ENCODE peak calls at places on chromosome 6, in eight cellular contexts. One of them, this sample, is unnamed.
A peak's percentile ranks its signal among the peaks of the same experiment; 100 is the strongest.

GRCh38 chr6:112933947-112934346 is 586.8 kb downstream of the RFPL4B start:
- DNase-seq in fibroblast of lung: peak; percentile 54
- DNase-seq in DND-41: no peak
- DNase-seq in stomach: no peak
- DNase-seq in PC-9: no peak
- DNase-seq in testis: no peak
- DNase-seq in CD8-positive, alpha-beta T cell: no peak
- DNase-seq in left lung: no peak
- DNase-seq in this sample: no peak

GRCh38 chr6:26196846-26197683 is 109.8 kb downstream of the HFE start:
- DNase-seq in CD8-positive, alpha-beta T cell: peak; percentile 89
- DNase-seq in PC-9: peak; percentile 66
- DNase-seq in stomach: peak; percentile 75
- DNase-seq in testis: peak; percentile 92
- DNase-seq in fibroblast of lung: peak; percentile 92
- DNase-seq in DND-41: peak; percentile 92
- DNase-seq in left lung: peak; percentile 87
- DNase-seq in this sample: peak; percentile 84

GRCh38 chr6:169236545-169236944 is 17.1 kb downstream of the THBS2 start:
- DNase-seq in CD8-positive, alpha-beta T cell: no peak
- DNase-seq in stomach: no peak
- DNase-seq in PC-9: no peak
- DNase-seq in DND-41: no peak
- DNase-seq in left lung: no peak
- DNase-seq in testis: no peak
- DNase-seq in fibroblast of lung: no peak
- DNase-seq in this sample: no peak

GRCh38 chr6:117908246-117909107 is 1.4 kb downstream of the SLC35F1 start:
- DNase-seq in DND-41: no peak
- DNase-seq in CD8-positive, alpha-beta T cell: no peak
- DNase-seq in testis: peak; percentile 17
- DNase-seq in left lung: peak; percentile 33
- DNase-seq in stomach: no peak
- DNase-seq in fibroblast of lung: peak; percentile 4
- DNase-seq in PC-9: no peak
- DNase-seq in this sample: peak; percentile 15

GRCh38 chr6:2209226-2209809 is 36.1 kb downstream of the GMDS start:
- DNase-seq in PC-9: peak; percentile 48
- DNase-seq in left lung: no peak
- DNase-seq in testis: no peak
- DNase-seq in fibroblast of lung: peak; percentile 21
- DNase-seq in stomach: peak; percentile 70
- DNase-seq in DND-41: peak; percentile 34
- DNase-seq in CD8-positive, alpha-beta T cell: no peak
- DNase-seq in this sample: peak; percentile 52

GRCh38 chr6:149723262-149723661 is 5.4 kb upstream of the LATS1 start:
- DNase-seq in left lung: no peak
- DNase-seq in stomach: no peak
- DNase-seq in testis: no peak
- DNase-seq in CD8-positive, alpha-beta T cell: no peak
- DNase-seq in DND-41: no peak
- DNase-seq in PC-9: no peak
- DNase-seq in fibroblast of lung: no peak
- DNase-seq in this sample: no peak

GRCh38 chr6:105995403-105995699 is 90.8 kb upstream of the PRDM1 start:
- DNase-seq in left lung: no peak
- DNase-seq in DND-41: no peak
- DNase-seq in testis: no peak
- DNase-seq in PC-9: no peak
- DNase-seq in fibroblast of lung: no peak
- DNase-seq in stomach: no peak
- DNase-seq in CD8-positive, alpha-beta T cell: no peak
- DNase-seq in this sample: no peak

GRCh38 chr6:26195924-26196845 is 109.0 kb downstream of the HFE start:
- DNase-seq in fibroblast of lung: no peak
- DNase-seq in CD8-positive, alpha-beta T cell: peak; percentile 40
- DNase-seq in testis: no peak
- DNase-seq in PC-9: no peak
- DNase-seq in stomach: no peak
- DNase-seq in DND-41: peak; percentile 70
- DNase-seq in left lung: no peak
- DNase-seq in this sample: peak; percentile 60

GRCh38 chr6:55182016-55182650 is 7.8 kb downstream of the HCRTR2 start:
- DNase-seq in left lung: no peak
- DNase-seq in CD8-positive, alpha-beta T cell: no peak
- DNase-seq in DND-41: no peak
- DNase-seq in stomach: no peak
- DNase-seq in testis: no peak
- DNase-seq in fibroblast of lung: peak; percentile 9
- DNase-seq in PC-9: no peak
- DNase-seq in this sample: no peak

GRCh38 chr6:149134531-149134933 is 183.0 kb upstream of the TAB2 start:
- DNase-seq in CD8-positive, alpha-beta T cell: no peak
- DNase-seq in PC-9: no peak
- DNase-seq in testis: no peak
- DNase-seq in stomach: no peak
- DNase-seq in fibroblast of lung: peak; percentile 50
- DNase-seq in left lung: no peak
- DNase-seq in DND-41: no peak
- DNase-seq in this sample: no peak

GRCh38 chr6:72245565-72245964 is 359.2 kb downstream of the RIMS1 start:
- DNase-seq in DND-41: no peak
- DNase-seq in testis: no peak
- DNase-seq in left lung: no peak
- DNase-seq in fibroblast of lung: peak; percentile 41
- DNase-seq in PC-9: peak; percentile 8
- DNase-seq in CD8-positive, alpha-beta T cell: no peak
- DNase-seq in stomach: no peak
- DNase-seq in this sample: no peak

GRCh38 chr6:74609857-74610256 is 596.0 kb downstream of the COL12A1 start:
- DNase-seq in testis: no peak
- DNase-seq in fibroblast of lung: no peak
- DNase-seq in PC-9: no peak
- DNase-seq in left lung: no peak
- DNase-seq in DND-41: no peak
- DNase-seq in CD8-positive, alpha-beta T cell: no peak
- DNase-seq in stomach: no peak
- DNase-seq in this sample: no peak

GRCh38 chr6:75279418-75279817 is 5.2 kb downstream of the TMEM30A start:
- DNase-seq in stomach: no peak
- DNase-seq in CD8-positive, alpha-beta T cell: no peak
- DNase-seq in left lung: no peak
- DNase-seq in DND-41: no peak
- DNase-seq in testis: no peak
- DNase-seq in PC-9: no peak
- DNase-seq in fibroblast of lung: peak; percentile 25
- DNase-seq in this sample: no peak

GRCh38 chr6:3402310-3403243 is 54.3 kb downstream of the SLC22A23 start:
- DNase-seq in stomach: no peak
- DNase-seq in fibroblast of lung: no peak
- DNase-seq in left lung: no peak
- DNase-seq in testis: no peak
- DNase-seq in PC-9: no peak
- DNase-seq in DND-41: no peak
- DNase-seq in CD8-positive, alpha-beta T cell: no peak
- DNase-seq in this sample: no peak

GRCh38 chr6:40532349-40533028 is 54.7 kb downstream of the LRFN2 start:
- DNase-seq in stomach: no peak
- DNase-seq in PC-9: no peak
- DNase-seq in testis: no peak
- DNase-seq in DND-41: no peak
- DNase-seq in CD8-positive, alpha-beta T cell: no peak
- DNase-seq in fibroblast of lung: no peak
- DNase-seq in left lung: no peak
- DNase-seq in this sample: no peak
- TF ChIP-seq CTCF in stomach: no peak
- TF ChIP-seq CTCF in PC-9: no peak
- TF ChIP-seq CTCF in testis: no peak
- TF ChIP-seq CTCF in DND-41: no peak
- TF ChIP-seq CTCF in CD8-positive, alpha-beta T cell: no peak
- TF ChIP-seq CTCF in fibroblast of lung: no peak
- TF ChIP-seq CTCF in left lung: no peak
- TF ChIP-seq CTCF in this sample: no peak

DNA sequence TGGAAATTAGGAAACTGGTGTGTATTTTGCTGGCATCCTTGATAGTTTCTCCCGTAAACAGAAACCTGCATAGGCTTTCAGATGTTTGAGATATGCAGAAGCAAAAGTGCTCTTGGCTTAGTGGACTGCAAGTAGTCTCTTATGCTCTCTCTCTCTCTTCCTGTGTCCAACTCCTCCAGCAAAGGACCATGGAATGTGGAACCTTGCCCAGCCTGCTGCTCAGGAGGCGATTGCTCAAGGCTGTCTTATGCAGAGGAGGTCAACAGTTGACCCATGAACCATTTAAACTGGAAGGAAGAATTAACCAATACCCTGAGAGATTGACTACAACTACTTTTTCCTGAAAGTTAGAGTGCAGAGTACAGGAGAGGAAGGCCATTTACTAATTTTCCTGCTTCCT is 105.1 kb downstream of the RPS12 start:
- DNase-seq in stomach: peak; percentile 60
- DNase-seq in testis: peak; percentile 61
- DNase-seq in DND-41: no peak
- DNase-seq in left lung: peak; percentile 76
- DNase-seq in CD8-positive, alpha-beta T cell: no peak
- DNase-seq in fibroblast of lung: peak; percentile 96
- DNase-seq in PC-9: peak; percentile 71
- DNase-seq in this sample: no peak
- H3K4me3 ChIP-seq in stomach: no peak overlapping the region
- H3K4me3 ChIP-seq in testis: no peak overlapping the region
- H3K4me3 ChIP-seq in DND-41: no peak overlapping the region
- H3K4me3 ChIP-seq in left lung: no peak overlapping the region
- H3K4me3 ChIP-seq in CD8-positive, alpha-beta T cell: no peak overlapping the region
- H3K4me3 ChIP-seq in fibroblast of lung: peak overlapping the region; percentile 38
- H3K4me3 ChIP-seq in PC-9: no peak overlapping the region
- H3K4me3 ChIP-seq in this sample: no peak overlapping the region

GRCh38 chr6:41353333-41353732 is 17.9 kb downstream of the NCR2 start:
- DNase-seq in testis: no peak
- DNase-seq in fibroblast of lung: no peak
- DNase-seq in left lung: no peak
- DNase-seq in DND-41: no peak
- DNase-seq in stomach: no peak
- DNase-seq in PC-9: no peak
- DNase-seq in CD8-positive, alpha-beta T cell: no peak
- DNase-seq in this sample: no peak
- H3K27me3 ChIP-seq in testis: no peaks in the 10 kb centered on the region
- H3K27me3 ChIP-seq in fibroblast of lung: no peaks in the 10 kb centered on the region
- H3K27me3 ChIP-seq in left lung: no peaks in the 10 kb centered on the region
- H3K27me3 ChIP-seq in DND-41: no peaks in the 10 kb centered on the region
- H3K27me3 ChIP-seq in stomach: peaks cover 27% of the 10 kb centered on the region
- H3K27me3 ChIP-seq in PC-9: peaks cover 68% of the 10 kb centered on the region
- H3K27me3 ChIP-seq in CD8-positive, alpha-beta T cell: no peaks in the 10 kb centered on the region
- H3K27me3 ChIP-seq in this sample: peaks cover 35% of the 10 kb centered on the region

GRCh38 chr6:134031696-134032255 is 20.6 kb downstream of the SLC2A12 start:
- DNase-seq in fibroblast of lung: peak; percentile 89
- DNase-seq in CD8-positive, alpha-beta T cell: no peak
- DNase-seq in PC-9: no peak
- DNase-seq in testis: no peak
- DNase-seq in stomach: no peak
- DNase-seq in DND-41: no peak
- DNase-seq in left lung: no peak
- DNase-seq in this sample: no peak

GRCh38 chr6:134034478-134034877 is 17.9 kb downstream of the SLC2A12 start:
- DNase-seq in fibroblast of lung: no peak
- DNase-seq in DND-41: peak; percentile 9
- DNase-seq in CD8-positive, alpha-beta T cell: no peak
- DNase-seq in PC-9: no peak
- DNase-seq in left lung: no peak
- DNase-seq in testis: no peak
- DNase-seq in stomach: no peak
- DNase-seq in this sample: no peak

GRCh38 chr6:134034951-134035822 is 17.2 kb downstream of the SLC2A12 start:
- DNase-seq in left lung: no peak
- DNase-seq in testis: no peak
- DNase-seq in fibroblast of lung: no peak
- DNase-seq in DND-41: no peak
- DNase-seq in stomach: no peak
- DNase-seq in CD8-positive, alpha-beta T cell: no peak
- DNase-seq in PC-9: no peak
- DNase-seq in this sample: no peak

GRCh38 chr6:134039116-134039515 is 13.3 kb downstream of the SLC2A12 start:
- DNase-seq in left lung: no peak
- DNase-seq in stomach: no peak
- DNase-seq in CD8-positive, alpha-beta T cell: no peak
- DNase-seq in fibroblast of lung: no peak
- DNase-seq in testis: no peak
- DNase-seq in DND-41: no peak
- DNase-seq in PC-9: no peak
- DNase-seq in this sample: no peak

GRCh38 chr6:134035823-134036296 is 16.6 kb downstream of the SLC2A12 start:
- DNase-seq in PC-9: peak; percentile 64
- DNase-seq in DND-41: no peak
- DNase-seq in fibroblast of lung: peak; percentile 92
- DNase-seq in testis: no peak
- DNase-seq in CD8-positive, alpha-beta T cell: no peak
- DNase-seq in stomach: peak; percentile 40
- DNase-seq in left lung: no peak
- DNase-seq in this sample: no peak
- TF ChIP-seq CTCF in PC-9: no peak
- TF ChIP-seq CTCF in DND-41: no peak
- TF ChIP-seq CTCF in fibroblast of lung: no peak
- TF ChIP-seq CTCF in testis: no peak
- TF ChIP-seq CTCF in CD8-positive, alpha-beta T cell: no peak
- TF ChIP-seq CTCF in stomach: no peak
- TF ChIP-seq CTCF in left lung: no peak
- TF ChIP-seq CTCF in this sample: no peak